ENCODE peak calls at places on chromosomes 2 and 18, in ten cellular contexts. D, H, I, T, G, L, N, E, Q and O are unnamed samples.

GRCh38 chr2:69083126-69083733 is 70.3 kb downstream of the ANTXR1 start:
- DNase-seq in G (no peak), N (peak; percentile 57), T (no peak), I (peak; percentile 76), H (no peak), D (no peak), L (peak; percentile 63), Q (peak; percentile 89), E (peak; percentile 72), O (no peak)

GRCh38 chr2:3493610-3493997 is 25.7 kb downstream of the ADI1 start:
- DNase-seq in D (no peak), L (peak; percentile 79), I (peak; percentile 22), E (peak; percentile 87), T (peak; percentile 61), N (peak; percentile 78), Q (peak; percentile 57), H (no peak), G (peak; percentile 61), O (no peak)

GRCh38 chr2:7083580-7084509 is 166.6 kb downstream of the RNF144A start:
- DNase-seq in G (peak; percentile 54), Q (peak; percentile 12), T (no peak), D (peak; percentile 49), E (peak; percentile 60), I (peak; percentile 49), L (peak; percentile 54), H (peak; percentile 19), N (no peak), O (peak; percentile 40)

GRCh38 chr18:8661754-8662573 is 43.4 kb upstream of the MTCL1 start:
- DNase-seq in I (no peak), N (no peak), Q (peak; percentile 52), E (peak; percentile 57), D (peak; percentile 36), G (peak; percentile 76), L (no peak), T (no peak), H (no peak), O (peak; percentile 43)

GRCh38 chr18:48943736-48944527 is 6.8 kb downstream of the SMAD7 start:
- DNase-seq in D (no peak), I (no peak), T (no peak), L (no peak), E (no peak), G (no peak), Q (no peak), H (no peak), N (no peak), O (no peak)

GRCh38 chr2:112047537-112048235 is 7.4 kb upstream of the TMEM87B start:
- DNase-seq in L (no peak), E (peak; percentile 33), G (no peak), Q (no peak), N (peak; percentile 59), T (no peak), I (no peak), D (no peak), H (no peak), O (no peak)

GRCh38 chr2:111149882-111150455 is 29.3 kb downstream of the BCL2L11 start:
- DNase-seq in T (no peak), E (no peak), L (no peak), G (no peak), H (no peak), I (no peak), Q (no peak), D (no peak), N (no peak), O (no peak)

GRCh38 chr2:57881998-57882884 is 164.4 kb upstream of the VRK2 start:
- DNase-seq in Q (peak; percentile 15), T (no peak), G (peak; percentile 43), I (peak; percentile 63), H (no peak), L (peak; percentile 93), E (peak; percentile 30), N (peak; percentile 51), D (no peak), O (no peak)

GRCh38 chr2:217858519-217859466 is 144.0 kb downstream of the TNS1 start:
- DNase-seq in I (no peak), Q (no peak), T (peak; percentile 63), N (peak; percentile 94), E (peak; percentile 96), G (peak; percentile 89), D (no peak), H (no peak), L (peak; percentile 95), O (peak; percentile 75)

GRCh38 chr2:191607101-191607500 is 70.8 kb upstream of the NABP1 start:
- DNase-seq in N (no peak), L (peak; percentile 54), G (no peak), E (peak; percentile 46), I (peak; percentile 72), Q (peak; percentile 76), D (no peak), T (no peak), H (no peak), O (no peak)

GRCh38 chr2:10289891-10290290 is 12.8 kb upstream of the HPCAL1 start:
- DNase-seq in E (peak; percentile 37), T (no peak), D (no peak), G (peak; percentile 67), H (no peak), I (peak; percentile 93), Q (peak; percentile 92), L (peak; percentile 90), N (no peak), O (no peak)

GRCh38 chr2:17821535-17822451 is 5.5 kb downstream of the MSGN1 start:
- DNase-seq in L (no peak), I (no peak), Q (no peak), H (no peak), N (no peak), E (no peak), D (no peak), G (no peak), T (no peak), O (no peak)

GRCh38 chr2:166057363-166058169 is 70.3 kb downstream of the SCN1A start:
- DNase-seq in G (peak; percentile 25), N (no peak), H (no peak), E (peak; percentile 78), T (no peak), Q (peak; percentile 82), I (peak; percentile 44), D (no peak), L (peak; percentile 52), O (no peak)
- TF ChIP-seq CTCF in G (peak; percentile 43), N (peak; percentile 61), H (no peak), E (peak; percentile 59), T (peak; percentile 71), Q (peak; percentile 24), I (peak; percentile 46), D (peak; percentile 87), L (peak; percentile 60), O (peak; percentile 80)

DNA sequence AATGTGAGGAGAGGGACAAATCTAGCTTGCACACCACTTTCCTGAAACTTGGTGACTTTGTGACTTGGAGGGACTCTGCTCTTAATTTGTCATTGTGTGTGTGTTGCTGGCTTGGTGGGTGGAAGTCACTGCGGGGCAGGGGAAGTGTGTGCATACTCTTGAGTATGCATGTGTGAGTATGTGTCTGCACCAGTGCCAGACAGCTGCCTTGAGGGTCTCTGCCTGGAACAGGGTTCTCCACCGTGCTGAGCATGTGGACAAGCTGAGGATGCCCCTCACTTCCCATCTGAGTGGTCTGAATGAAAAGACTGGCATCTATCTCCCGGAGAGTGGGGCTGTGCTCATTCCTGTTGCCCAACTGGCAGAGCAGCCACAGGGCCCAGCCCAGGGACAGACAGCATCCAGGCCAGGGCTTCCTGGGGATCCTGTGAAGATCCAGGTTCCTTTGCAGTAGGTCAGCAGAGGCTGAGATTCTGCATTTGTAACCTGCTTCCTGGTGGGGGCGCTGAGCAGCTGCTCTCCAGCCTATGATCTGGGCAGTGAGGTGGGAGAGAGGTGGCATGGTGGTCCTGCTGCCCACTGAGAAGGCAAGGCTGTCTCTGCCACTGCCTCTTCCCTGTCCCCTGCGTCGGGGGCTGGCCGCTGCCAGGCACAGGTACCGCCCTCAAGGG is 138.9 kb upstream of the HAAO start:
- DNase-seq in D (peak; percentile 52), E (no peak), I (no peak), G (no peak), H (no peak), N (no peak), Q (no peak), T (no peak), L (peak; percentile 25), O (no peak)
- TF ChIP-seq CTCF in D (peak; percentile 38), E (peak; percentile 27), I (no peak), G (peak; percentile 33), H (no peak), N (no peak), Q (peak; percentile 29), T (no peak), L (peak; percentile 17), O (no peak)

DNA sequence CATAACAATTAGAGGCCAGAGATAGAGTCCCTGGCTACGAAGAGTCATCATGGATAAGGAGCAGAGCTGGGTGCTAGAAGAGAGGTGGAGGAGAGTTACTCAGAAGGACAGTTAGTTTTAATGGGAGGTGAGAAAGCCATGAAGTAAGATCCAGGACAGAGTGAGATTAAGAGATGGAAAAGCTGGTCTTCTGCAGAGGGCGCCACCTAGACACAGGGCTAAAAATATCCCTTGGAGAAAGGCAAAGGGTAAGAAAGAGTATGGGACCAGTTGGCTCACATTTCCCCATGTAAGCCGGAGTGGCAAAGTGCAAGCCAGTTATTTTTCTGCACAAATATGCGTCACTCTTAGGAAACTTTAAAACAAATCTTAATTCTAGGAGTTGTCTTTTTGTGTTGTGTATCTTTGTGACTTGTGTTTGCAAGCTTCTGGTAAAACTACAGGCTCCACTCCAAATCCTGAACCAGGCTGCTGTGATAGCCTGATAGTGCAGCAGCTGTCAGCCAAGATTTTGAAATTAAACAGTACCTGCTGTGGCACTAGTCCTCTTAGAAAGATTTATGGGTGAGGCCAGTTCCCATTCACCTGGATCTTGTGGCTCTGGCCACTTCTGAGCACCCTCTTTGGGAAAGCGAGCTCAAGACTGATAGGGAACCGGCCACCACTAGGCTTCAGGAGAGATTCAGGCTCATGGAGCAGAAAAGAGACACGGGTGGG is 204.2 kb downstream of the TPGS2 start:
- DNase-seq in Q (no peak), G (no peak), E (no peak), H (no peak), T (no peak), D (no peak), I (no peak), N (no peak), L (no peak), O (no peak)
- TF ChIP-seq CTCF in Q (peak; percentile 11), G (no peak), E (no peak), H (no peak), T (no peak), D (no peak), I (no peak), N (no peak), L (no peak), O (no peak)

GRCh38 chr2:165967746-165968145 is 14.2 kb upstream of the TTC21B start:
- DNase-seq in H (no peak), I (no peak), T (no peak), Q (no peak), G (no peak), N (no peak), D (no peak), E (no peak), L (no peak), O (no peak)

GRCh38 chr2:165969227-165969626 is 15.7 kb upstream of the TTC21B start:
- DNase-seq in E (peak; percentile 19), N (no peak), Q (peak; percentile 17), H (no peak), I (no peak), T (no peak), G (no peak), D (no peak), L (peak; percentile 24), O (no peak)

GRCh38 chr2:165970663-165971062 is 17.1 kb upstream of the TTC21B start:
- DNase-seq in N (no peak), Q (no peak), I (no peak), L (no peak), G (no peak), E (no peak), D (no peak), T (no peak), H (no peak), O (no peak)
- TF ChIP-seq CTCF in N (no peak), Q (no peak), I (no peak), L (no peak), G (no peak), E (no peak), D (no peak), T (no peak), H (no peak), O (no peak)